ENCODE peak calls at places on chromosomes 7 and 10, in six cellular contexts. One of them, this sample, is unnamed.

GRCh38 chr7:111362660-111363059 is 199.6 kb downstream of the IMMP2L start:
- DNase-seq in fibroblast of villous mesenchyme: peak
- DNase-seq in lung: no peak
- DNase-seq in WERI-Rb-1: no peak
- DNase-seq in GM12878: no peak
- DNase-seq in GM10248: no peak
- DNase-seq in this sample: peak

GRCh38 chr10:132163278-132163765 is 23.4 kb upstream of the DPYSL4 start:
- DNase-seq in GM10248: peak
- DNase-seq in fibroblast of villous mesenchyme: no peak
- DNase-seq in WERI-Rb-1: peak
- DNase-seq in lung: no peak
- DNase-seq in GM12878: no peak
- DNase-seq in this sample: peak

GRCh38 chr10:22476601-22477364 is 131.5 kb downstream of the SPAG6 start:
- DNase-seq in WERI-Rb-1: no peak
- DNase-seq in fibroblast of villous mesenchyme: no peak
- DNase-seq in lung: no peak
- DNase-seq in GM12878: no peak
- DNase-seq in GM10248: no peak
- DNase-seq in this sample: no peak

GRCh38 chr7:129779602-129780256 is 168.2 kb downstream of the NRF1 start:
- DNase-seq in GM12878: no peak
- DNase-seq in WERI-Rb-1: no peak
- DNase-seq in GM10248: peak
- DNase-seq in fibroblast of villous mesenchyme: no peak
- DNase-seq in lung: peak
- DNase-seq in this sample: peak

GRCh38 chr10:72567421-72567820 is 58.5 kb downstream of the MICU1 start:
- DNase-seq in GM10248: no peak
- DNase-seq in WERI-Rb-1: no peak
- DNase-seq in lung: peak
- DNase-seq in fibroblast of villous mesenchyme: no peak
- DNase-seq in GM12878: no peak
- DNase-seq in this sample: peak

GRCh38 chr10:78925800-78926319 is 142.9 kb upstream of the ZMIZ1 start:
- DNase-seq in GM12878: no peak
- DNase-seq in lung: no peak
- DNase-seq in WERI-Rb-1: no peak
- DNase-seq in GM10248: no peak
- DNase-seq in fibroblast of villous mesenchyme: peak
- DNase-seq in this sample: peak

GRCh38 chr10:29996842-29997123 is 62.6 kb downstream of the JCAD start:
- DNase-seq in lung: no peak
- DNase-seq in WERI-Rb-1: no peak
- DNase-seq in fibroblast of villous mesenchyme: no peak
- DNase-seq in GM10248: no peak
- DNase-seq in GM12878: no peak
- DNase-seq in this sample: no peak

GRCh38 chr10:3873728-3874461 is 88.9 kb upstream of the KLF6 start:
- DNase-seq in lung: no peak
- DNase-seq in fibroblast of villous mesenchyme: peak
- DNase-seq in WERI-Rb-1: no peak
- DNase-seq in GM12878: peak
- DNase-seq in GM10248: peak
- DNase-seq in this sample: no peak

GRCh38 chr7:98755138-98755898 is 114.5 kb downstream of the TMEM130 start:
- DNase-seq in lung: no peak
- DNase-seq in fibroblast of villous mesenchyme: no peak
- DNase-seq in GM12878: no peak
- DNase-seq in GM10248: peak
- DNase-seq in WERI-Rb-1: peak
- DNase-seq in this sample: no peak
- TF ChIP-seq CTCF in lung: no peak
- TF ChIP-seq CTCF in fibroblast of villous mesenchyme: no peak
- TF ChIP-seq CTCF in GM12878: peak
- TF ChIP-seq CTCF in GM10248: peak
- TF ChIP-seq CTCF in WERI-Rb-1: peak
- TF ChIP-seq CTCF in this sample: no peak

DNA sequence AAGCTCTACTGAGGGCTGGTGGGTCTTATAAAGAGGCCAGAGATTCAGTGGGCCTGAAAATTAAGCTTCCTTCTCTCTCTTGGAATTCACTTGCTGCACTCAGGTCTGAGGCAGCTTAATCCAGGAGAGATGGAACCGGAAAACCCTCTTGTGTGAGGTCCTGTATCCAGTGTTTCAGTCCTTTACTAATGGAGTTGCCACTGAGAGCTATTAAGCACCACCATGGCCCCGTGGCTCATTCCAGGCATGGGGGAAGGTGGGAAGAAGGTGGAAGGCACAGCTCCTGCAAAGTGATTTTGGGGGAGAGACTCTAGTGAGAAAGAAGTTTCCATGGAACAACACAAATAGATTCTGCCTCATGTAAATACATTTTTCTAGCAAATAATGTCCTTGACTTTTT is 46.8 kb upstream of the FOXI2 start:
- DNase-seq in GM10248: no peak
- DNase-seq in WERI-Rb-1: no peak
- DNase-seq in fibroblast of villous mesenchyme: no peak
- DNase-seq in lung: no peak
- DNase-seq in GM12878: no peak
- DNase-seq in this sample: no peak
- TF ChIP-seq CTCF in GM10248: no peak
- TF ChIP-seq CTCF in WERI-Rb-1: no peak
- TF ChIP-seq CTCF in fibroblast of villous mesenchyme: no peak
- TF ChIP-seq CTCF in lung: no peak
- TF ChIP-seq CTCF in GM12878: no peak
- TF ChIP-seq CTCF in this sample: no peak

GRCh38 chr10:101029520-101030309 is 1.2 kb downstream of the PDZD7 start:
- DNase-seq in fibroblast of villous mesenchyme: no peak
- DNase-seq in lung: no peak
- DNase-seq in GM10248: no peak
- DNase-seq in WERI-Rb-1: no peak
- DNase-seq in GM12878: no peak
- DNase-seq in this sample: no peak
- TF ChIP-seq CTCF in fibroblast of villous mesenchyme: no peak
- TF ChIP-seq CTCF in lung: no peak
- TF ChIP-seq CTCF in GM10248: no peak
- TF ChIP-seq CTCF in WERI-Rb-1: peak
- TF ChIP-seq CTCF in GM12878: peak
- TF ChIP-seq CTCF in this sample: no peak

DNA sequence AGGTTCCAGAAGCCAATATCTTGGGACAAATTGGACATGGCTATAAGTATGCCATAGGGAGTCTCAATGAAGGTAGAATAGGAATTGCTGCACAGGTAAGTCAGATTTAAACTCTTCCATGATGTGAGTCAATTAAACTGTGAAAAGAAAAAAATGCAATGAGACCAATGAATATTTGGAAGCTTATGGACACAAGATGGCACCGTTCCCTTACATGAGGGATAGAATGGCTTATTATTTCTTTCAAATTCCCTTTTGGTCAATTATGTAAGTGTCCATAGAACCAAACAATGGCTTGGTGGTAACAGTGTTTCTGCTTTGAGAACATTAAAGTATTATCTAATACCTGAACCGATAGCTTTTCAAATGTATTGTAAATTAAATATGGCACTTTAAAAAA is 35.6 kb downstream of the ACADSB start:
- DNase-seq in fibroblast of villous mesenchyme: no peak
- DNase-seq in WERI-Rb-1: no peak
- DNase-seq in GM12878: no peak
- DNase-seq in GM10248: no peak
- DNase-seq in lung: no peak
- DNase-seq in this sample: peak
- TF ChIP-seq CTCF in fibroblast of villous mesenchyme: peak
- TF ChIP-seq CTCF in WERI-Rb-1: no peak
- TF ChIP-seq CTCF in GM12878: no peak
- TF ChIP-seq CTCF in GM10248: no peak
- TF ChIP-seq CTCF in lung: no peak
- TF ChIP-seq CTCF in this sample: peak

GRCh38 chr7:20651960-20652544 is 36.6 kb downstream of the ABCB5 start:
- DNase-seq in fibroblast of villous mesenchyme: peak
- DNase-seq in WERI-Rb-1: no peak
- DNase-seq in lung: no peak
- DNase-seq in GM10248: no peak
- DNase-seq in GM12878: no peak
- DNase-seq in this sample: peak
- TF ChIP-seq CTCF in fibroblast of villous mesenchyme: peak
- TF ChIP-seq CTCF in WERI-Rb-1: peak
- TF ChIP-seq CTCF in lung: no peak
- TF ChIP-seq CTCF in GM10248: peak
- TF ChIP-seq CTCF in GM12878: peak
- TF ChIP-seq CTCF in this sample: peak

GRCh38 chr10:61749271-61749670 is 86.5 kb downstream of the CABCOCO1 start:
- DNase-seq in GM10248: no peak
- DNase-seq in fibroblast of villous mesenchyme: no peak
- DNase-seq in WERI-Rb-1: no peak
- DNase-seq in lung: no peak
- DNase-seq in GM12878: no peak
- DNase-seq in this sample: no peak

GRCh38 chr10:61747341-61747740 is 84.6 kb downstream of the CABCOCO1 start:
- DNase-seq in GM10248: no peak
- DNase-seq in WERI-Rb-1: no peak
- DNase-seq in GM12878: no peak
- DNase-seq in lung: no peak
- DNase-seq in fibroblast of villous mesenchyme: peak
- DNase-seq in this sample: no peak

GRCh38 chr10:61742812-61743211 is 80.1 kb downstream of the CABCOCO1 start:
- DNase-seq in GM12878: no peak
- DNase-seq in fibroblast of villous mesenchyme: no peak
- DNase-seq in WERI-Rb-1: no peak
- DNase-seq in GM10248: no peak
- DNase-seq in lung: no peak
- DNase-seq in this sample: no peak

GRCh38 chr10:61744469-61744868 is 81.7 kb downstream of the CABCOCO1 start:
- DNase-seq in GM12878: no peak
- DNase-seq in lung: no peak
- DNase-seq in fibroblast of villous mesenchyme: no peak
- DNase-seq in GM10248: no peak
- DNase-seq in WERI-Rb-1: no peak
- DNase-seq in this sample: no peak
- TF ChIP-seq CTCF in GM12878: peak
- TF ChIP-seq CTCF in lung: no peak
- TF ChIP-seq CTCF in fibroblast of villous mesenchyme: no peak
- TF ChIP-seq CTCF in GM10248: no peak
- TF ChIP-seq CTCF in WERI-Rb-1: peak
- TF ChIP-seq CTCF in this sample: peak

This sample was measured in MCF 10A.